ENCODE peak calls at places on chromosomes 5 and 9, in seven cellular contexts. R is mesendoderm, E is neuronal stem cell, F is H9, G is IMR-90, J is H1, N is mesenchymal stem cell. M is an unnamed sample. For H3K4me1, the result is how much of the 10 kb centered on the place peaks cover.

GRCh38 chr5:174777116-174777515 is 52.7 kb downstream of the MSX2 start:
- DNase-seq in R (no peak), N (no peak), E (no peak), J (no peak), G (no peak), F (no peak), M (no peak)

GRCh38 chr5:133249593-133249992 is 197.8 kb downstream of the HSPA4 start:
- DNase-seq in G (no peak), J (no peak), F (no peak), E (no peak), N (peak), R (no peak), M (no peak)

GRCh38 chr9:82421498-82421897 is 432.9 kb downstream of the SPATA31D1 start:
- DNase-seq in G (no peak), F (no peak), J (no peak), N (no peak), E (no peak), R (no peak), M (no peak)

GRCh38 chr9:124420991-124421543 is 5.8 kb upstream of the PSMB7 start:
- DNase-seq in N (peak), F (no peak), G (peak), E (no peak), J (no peak), R (peak), M (no peak)

GRCh38 chr9:37029776-37030590 is 4.1 kb downstream of the PAX5 start:
- DNase-seq in E (no peak), F (peak), N (no peak), G (no peak), J (no peak), R (peak), M (no peak)

GRCh38 chr9:126616521-126616976 is 2.8 kb downstream of the LMX1B start:
- DNase-seq in J (no peak), E (no peak), N (no peak), G (no peak), F (no peak), R (no peak), M (no peak)

GRCh38 chr9:123338710-123339665 is 17.0 kb upstream of the CRB2 start:
- DNase-seq in R (peak), N (no peak), E (no peak), G (no peak), J (no peak), F (no peak), M (peak)

GRCh38 chr9:109520475-109521132 is 22.5 kb upstream of the PTPN3 start:
- DNase-seq in G (peak), R (peak), N (peak), F (peak), E (peak), J (peak), M (peak)

GRCh38 chr9:4670591-4670990 is 4.3 kb upstream of the SPATA6L start:
- DNase-seq in J (no peak), N (no peak), R (no peak), E (no peak), G (no peak), F (no peak), M (no peak)

GRCh38 chr5:17343675-17344074 is 126.2 kb downstream of the BASP1 start:
- DNase-seq in J (no peak), F (no peak), E (no peak), G (peak), N (peak), R (peak), M (no peak)

GRCh38 chr5:115116001-115116400 is 53.7 kb downstream of the TRIM36 start:
- DNase-seq in F (no peak), R (no peak), E (no peak), N (no peak), G (no peak), J (no peak), M (no peak)

GRCh38 chr5:131684595-131684994 is 49.6 kb upstream of the RAPGEF6 start:
- DNase-seq in F (no peak), N (no peak), G (no peak), J (no peak), E (no peak), R (no peak), M (no peak)

GRCh38 chr5:36147681-36148080 is 4.0 kb downstream of the LMBRD2 start:
- DNase-seq in F (no peak), G (peak), E (no peak), R (no peak), J (no peak), N (no peak), M (no peak)

DNA sequence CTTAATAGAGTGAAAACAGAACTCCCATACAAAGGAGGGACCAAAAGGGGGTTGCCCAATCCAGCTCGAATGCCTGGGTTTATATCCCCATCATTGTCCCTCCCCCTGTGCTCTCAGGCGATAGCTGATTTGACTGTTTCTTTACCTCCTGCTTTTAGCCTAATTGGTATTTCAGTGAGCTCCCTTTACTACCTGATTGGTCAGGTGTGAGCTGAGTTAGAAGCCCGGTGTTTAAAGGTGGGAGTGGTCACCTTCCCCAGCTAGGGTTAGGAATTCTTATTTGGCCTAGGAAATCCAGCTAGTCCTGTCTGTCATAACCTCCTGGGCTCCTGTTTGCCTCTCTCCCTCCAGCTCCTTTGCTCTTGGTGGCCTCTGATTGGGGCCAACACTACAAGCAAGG is 53.5 kb upstream of the RPL26L1 start:
- DNase-seq in E (no peak), G (no peak), R (peak), J (no peak), N (no peak), F (peak), M (peak)
- H3K4ac ChIP-seq in E (no peak), G (peak), R (peak), J (no peak), N (no peak), F (no peak), M (no peak)

GRCh38 chr9:2029666-2030170 is 14.6 kb downstream of the SMARCA2 start:
- DNase-seq in E (no peak), R (no peak), J (no peak), F (no peak), N (no peak), G (no peak), M (no peak)
- H3K4me1 ChIP-seq in E (under half), R (under half), J (under half), F (under half), N (under half), G (under half), M (under half)

GRCh38 chr5:166772770-166773169 is 1518.7 kb upstream of the WWC1 start:
- DNase-seq in N (peak), J (no peak), G (no peak), R (no peak), F (no peak), E (no peak), M (peak)

GRCh38 chr5:166767858-166768257 is 1523.6 kb upstream of the WWC1 start:
- DNase-seq in N (no peak), F (no peak), G (no peak), R (no peak), J (no peak), E (no peak), M (no peak)

DNA sequence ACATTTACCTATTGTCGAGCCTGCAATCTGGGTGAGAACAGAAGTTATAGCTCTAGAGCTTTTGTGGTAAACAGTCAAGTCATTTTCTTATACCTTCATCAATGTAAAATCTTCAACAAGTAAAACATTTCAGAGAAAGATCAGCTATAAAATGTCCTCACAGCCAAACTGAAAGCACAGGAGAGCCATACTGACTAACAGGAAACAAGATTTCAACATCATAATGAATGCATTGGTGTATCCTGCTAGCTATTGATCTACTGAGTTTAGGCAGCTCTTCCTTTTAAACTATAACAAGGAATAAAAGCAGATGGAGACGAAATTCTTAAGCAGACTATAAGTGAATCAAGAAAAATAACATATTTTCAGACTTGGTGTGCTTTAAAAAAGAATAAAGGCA is 1522.9 kb upstream of the WWC1 start:
- DNase-seq in R (no peak), G (no peak), N (peak), J (no peak), F (no peak), E (no peak), M (no peak)
- H3K4ac ChIP-seq in R (no peak), G (no peak), N (no peak), J (no peak), F (no peak), E (no peak), M (no peak)

GRCh38 chr5:39216621-39217020 is 2.7 kb downstream of the FYB1 start:
- DNase-seq in G (no peak), J (no peak), E (no peak), F (no peak), R (no peak), N (no peak), M (no peak)
- H3K4me1 ChIP-seq in G (under half), J (under half), E (under half), F (under half), R (under half), N (under half), M (under half)

GRCh38 chr5:147860641-147861025 is 17.9 kb upstream of the SCGB3A2 start:
- DNase-seq in F (peak), R (no peak), N (no peak), E (no peak), G (no peak), J (no peak), M (no peak)
- H3K4ac ChIP-seq in F (no peak), R (no peak), N (no peak), E (no peak), G (no peak), J (no peak), M (no peak)

GRCh38 chr9:97905228-97905627 is 17.1 kb downstream of the TRMO start:
- DNase-seq in F (no peak), J (no peak), R (no peak), G (no peak), N (no peak), E (no peak), M (no peak)
- H3K4me1 ChIP-seq in F (under half), J (under half), R (under half), G (under half), N (under half), E (under half), M (under half)

GRCh38 chr5:151147033-151147432 is 10.5 kb downstream of the ANXA6 start:
- DNase-seq in G (no peak), N (no peak), R (no peak), J (no peak), E (no peak), F (no peak), M (no peak)
- H3K4ac ChIP-seq in G (no peak), N (no peak), R (no peak), J (no peak), E (no peak), F (no peak), M (no peak)

GRCh38 chr5:109452661-109453060 is 42.9 kb upstream of the PJA2 start:
- DNase-seq in N (no peak), F (no peak), E (no peak), R (no peak), J (no peak), G (peak), M (no peak)

GRCh38 chr5:109453251-109453650 is 43.5 kb upstream of the PJA2 start:
- DNase-seq in G (peak), E (no peak), R (no peak), J (no peak), F (no peak), N (peak), M (no peak)

GRCh38 chr5:109451161-109451560 is 41.4 kb upstream of the PJA2 start:
- DNase-seq in E (no peak), F (no peak), G (no peak), N (no peak), J (no peak), R (no peak), M (no peak)

GRCh38 chr5:109455598-109456096 is 45.9 kb upstream of the PJA2 start:
- DNase-seq in J (no peak), G (peak), N (peak), F (no peak), R (no peak), E (no peak), M (peak)

DNA sequence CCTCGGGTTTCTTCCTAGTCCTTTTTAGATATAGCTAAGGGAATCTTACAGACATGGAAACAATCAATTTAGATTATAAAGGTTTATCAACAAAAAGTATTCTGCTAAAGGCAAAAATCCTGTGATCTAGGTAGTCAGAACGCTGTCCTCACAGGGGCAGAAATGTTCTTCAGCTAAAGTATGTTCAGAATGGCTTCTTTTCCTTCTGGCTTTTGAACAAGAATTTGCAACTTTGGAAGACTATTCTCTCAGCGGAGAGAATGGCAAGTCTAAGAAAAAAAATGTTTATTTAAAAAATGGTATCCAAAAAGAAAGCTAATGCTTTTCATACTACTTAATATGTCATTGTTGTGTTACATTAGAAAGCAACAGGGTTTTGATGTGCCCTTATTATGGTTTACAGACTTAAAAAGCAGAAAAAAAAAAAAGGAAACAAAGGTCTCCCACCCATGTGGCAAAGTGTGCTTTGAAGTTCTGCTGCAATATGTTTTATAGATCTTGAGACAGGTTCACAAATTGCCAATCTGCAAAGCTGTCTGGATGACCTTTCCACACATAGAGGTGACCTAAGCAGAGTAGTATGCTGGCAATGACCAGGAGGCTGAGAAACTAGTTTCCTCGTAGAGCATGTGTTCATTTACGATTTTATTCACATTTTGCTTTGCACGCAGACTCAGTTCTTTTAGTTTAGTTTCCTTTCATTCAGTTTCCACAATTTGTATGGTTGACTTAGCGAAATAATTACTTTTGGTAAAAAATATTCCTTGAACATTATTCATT is 45.1 kb upstream of the PJA2 start:
- DNase-seq in N (peak), J (no peak), E (no peak), F (no peak), G (peak), R (peak), M (peak)
- H3K4me1 ChIP-seq in N (under half), J (under half), E (under half), F (under half), G (under half), R (under half), M (under half)

M was measured in trophoblast cell.